ENCODE peak calls at places on chromosomes 7 and 10, in five cellular contexts. N, I, B, V and D are unnamed samples.
A peak's percentile ranks its signal among the peaks of the same experiment; 100 is the strongest.

GRCh38 chr10:7345717-7346116 is 65.1 kb downstream of the SFMBT2 start:
- DNase-seq in B (no peak), N (no peak), I (no peak), V (no peak), D (no peak)

GRCh38 chr7:45457591-45457990 is 116.6 kb upstream of the ADCY1 start:
- DNase-seq in B (no peak), I (no peak), N (no peak), V (no peak), D (no peak)

GRCh38 chr7:126979722-126980121 is 273.0 kb downstream of the GRM8 start:
- DNase-seq in N (no peak), I (no peak), V (no peak), B (no peak), D (no peak)

GRCh38 chr7:143003393-143004051 is 23.4 kb downstream of the OR9A2 start:
- DNase-seq in V (no peak), B (peak; percentile 44), I (peak; percentile 24), N (no peak), D (no peak)

GRCh38 chr7:97971990-97972943 is 17.7 kb downstream of the OCM2 start:
- DNase-seq in V (peak; percentile 90), I (peak; percentile 41), B (peak; percentile 57), N (no peak), D (peak; percentile 32)

GRCh38 chr7:113179313-113179712 is 61.0 kb upstream of the SMIM30 start:
- DNase-seq in B (peak; percentile 19), V (no peak), N (no peak), I (no peak), D (no peak)

GRCh38 chr7:6237002-6237401 is 35.4 kb downstream of the CYTH3 start:
- DNase-seq in V (no peak), I (no peak), B (no peak), N (no peak), D (no peak)

GRCh38 chr7:157555308-157555707 is 218.5 kb downstream of the DNAJB6 start:
- DNase-seq in I (no peak), B (no peak), N (no peak), V (no peak), D (no peak)

GRCh38 chr7:44466300-44467216 is 23.9 kb downstream of the NUDCD3 start:
- DNase-seq in V (no peak), I (no peak), N (no peak), B (peak; percentile 76), D (no peak)

GRCh38 chr7:30252885-30253795 is 31.3 kb upstream of the ZNRF2 start:
- DNase-seq in B (no peak), N (no peak), I (no peak), V (peak; percentile 77), D (no peak)

GRCh38 chr10:98444314-98445006 is 2.3 kb downstream of the HPS1 start:
- DNase-seq in I (no peak), V (no peak), N (no peak), B (no peak), D (no peak)

GRCh38 chr7:74587435-74588126 is 69.9 kb upstream of the GTF2I start:
- DNase-seq in N (no peak), V (peak; percentile 84), B (peak; percentile 89), I (no peak), D (peak; percentile 78)

GRCh38 chr7:114414151-114415053 is at the start of gene FOXP2:
- DNase-seq in I (no peak), N (no peak), V (no peak), B (peak; percentile 48), D (no peak)

GRCh38 chr7:55305130-55305529 is 60.0 kb upstream of the LANCL2 start:
- DNase-seq in V (no peak), I (no peak), N (no peak), B (no peak), D (no peak)

GRCh38 chr7:65946895-65947294 is 35.1 kb downstream of the GUSB start:
- DNase-seq in N (no peak), I (peak; percentile 30), V (no peak), B (peak; percentile 37), D (peak; percentile 35)

GRCh38 chr10:119413738-119414611 is 128.5 kb downstream of the RGS10 start:
- DNase-seq in N (no peak), B (peak; percentile 99), V (no peak), I (no peak), D (no peak)

GRCh38 chr7:95427914-95428516 is 6.8 kb downstream of the PON2 start:
- DNase-seq in V (no peak), N (no peak), B (no peak), I (no peak), D (no peak)

DNA sequence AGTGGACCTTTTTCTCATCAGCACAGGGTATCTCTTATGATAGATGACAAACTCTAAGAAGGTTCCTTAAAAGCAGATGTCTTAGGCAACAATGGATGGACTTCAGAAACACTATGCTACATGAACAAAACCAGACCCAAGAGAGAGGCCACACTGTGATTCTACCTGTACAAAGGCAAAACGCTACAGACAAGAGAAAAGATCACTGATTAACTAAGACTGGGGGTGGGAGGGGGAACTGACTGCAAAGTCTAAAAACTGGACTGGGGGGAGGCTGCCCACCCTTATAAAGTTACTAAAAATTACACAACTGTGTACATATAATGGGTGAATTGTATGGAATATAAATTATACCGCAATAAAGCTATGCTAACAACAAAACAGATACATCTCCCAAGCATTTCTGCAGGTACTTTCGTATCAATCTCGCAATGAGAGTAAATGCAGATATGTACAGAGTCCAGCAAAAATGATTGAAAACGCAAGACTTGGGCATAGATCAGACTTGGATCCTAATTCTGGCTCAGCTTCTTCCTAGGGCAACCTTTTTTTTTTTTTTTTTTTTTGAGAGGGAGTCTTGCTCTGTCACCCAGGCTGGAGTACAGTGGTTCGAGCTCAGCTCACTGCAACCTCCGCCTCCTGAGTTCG is 179.7 kb downstream of the FAM107B start:
- DNase-seq in N (no peak), V (no peak), I (no peak), B (no peak), D (no peak)
- TF ChIP-seq CTCF in N (no peak), V (no peak), I (no peak), B (no peak), D (no peak)

DNA sequence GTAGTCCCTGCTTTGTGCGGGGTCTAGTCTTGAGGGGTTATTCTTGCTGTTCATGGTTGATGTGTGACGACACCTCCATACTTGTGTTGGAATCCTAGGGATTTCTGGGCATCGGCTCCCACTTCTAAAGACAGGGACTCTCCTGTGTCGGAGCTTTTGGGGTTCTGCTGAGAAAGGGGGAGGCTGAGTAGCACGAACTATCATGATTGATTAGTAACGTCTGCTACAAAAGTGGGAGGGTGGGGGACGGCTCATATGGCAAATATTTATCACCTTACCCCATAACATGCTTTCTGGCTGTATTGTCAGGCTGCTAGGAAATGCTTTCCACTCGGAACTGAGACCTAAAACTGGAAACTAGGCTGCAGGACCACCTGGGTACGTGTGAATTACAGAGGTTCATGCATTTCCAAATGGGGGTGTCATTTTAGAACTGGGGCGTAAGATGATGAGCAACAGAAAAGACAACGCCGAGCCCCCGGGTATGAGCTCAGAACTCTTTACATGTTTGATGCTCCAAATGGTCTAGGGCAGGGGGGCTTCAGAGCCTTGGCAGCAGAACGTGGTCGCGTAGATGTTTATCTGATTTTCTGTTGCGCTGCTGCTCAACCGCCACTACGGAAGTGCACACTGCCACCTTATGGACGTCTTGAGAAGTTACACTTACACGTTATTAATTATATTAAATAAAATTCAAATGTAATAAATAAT is 15.1 kb upstream of the NME8 start:
- DNase-seq in V (peak; percentile 51), N (no peak), B (peak; percentile 35), I (no peak), D (peak; percentile 2)
- H3K4me3 ChIP-seq in V (peak overlapping the region; percentile 43), N (no peak overlapping the region), B (no peak overlapping the region), I (no peak overlapping the region), D (no peak overlapping the region)

DNA sequence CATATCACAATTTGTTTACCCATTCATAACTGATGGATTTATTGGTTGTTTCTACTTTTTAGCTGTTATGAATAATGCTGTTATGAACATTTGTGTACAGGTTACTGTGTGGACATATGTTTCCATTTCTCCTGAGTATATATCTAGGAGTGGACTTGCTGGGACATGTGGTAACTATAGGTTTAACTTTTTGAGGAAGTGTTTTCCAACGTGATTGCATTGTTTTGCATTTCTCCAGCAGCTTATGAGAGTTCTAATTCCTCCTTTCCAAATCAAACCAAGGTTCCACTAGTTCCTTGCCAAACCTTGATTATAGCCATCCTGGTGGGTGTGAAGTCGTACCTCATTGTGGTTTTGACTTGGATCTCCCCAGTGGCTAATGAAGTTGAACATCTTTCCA is 2.6 kb upstream of the PRF1 start:
- DNase-seq in N (no peak), B (no peak), I (no peak), V (no peak), D (no peak)
- TF ChIP-seq CTCF in N (no peak), B (no peak), I (no peak), V (no peak), D (no peak)

GRCh38 chr10:67612156-67612555 is 83.8 kb downstream of the CTNNA3 start:
- DNase-seq in I (no peak), B (no peak), N (no peak), V (no peak), D (no peak)

GRCh38 chr10:67612577-67613537 is 83.1 kb downstream of the CTNNA3 start:
- DNase-seq in N (no peak), B (peak; percentile 73), I (no peak), V (no peak), D (no peak)

GRCh38 chr10:67607472-67607871 is 88.5 kb downstream of the CTNNA3 start:
- DNase-seq in I (peak; percentile 53), V (no peak), N (no peak), B (peak; percentile 33), D (no peak)

GRCh38 chr10:67608001-67608400 is 88.0 kb downstream of the CTNNA3 start:
- DNase-seq in B (no peak), N (no peak), I (no peak), V (no peak), D (no peak)

DNA sequence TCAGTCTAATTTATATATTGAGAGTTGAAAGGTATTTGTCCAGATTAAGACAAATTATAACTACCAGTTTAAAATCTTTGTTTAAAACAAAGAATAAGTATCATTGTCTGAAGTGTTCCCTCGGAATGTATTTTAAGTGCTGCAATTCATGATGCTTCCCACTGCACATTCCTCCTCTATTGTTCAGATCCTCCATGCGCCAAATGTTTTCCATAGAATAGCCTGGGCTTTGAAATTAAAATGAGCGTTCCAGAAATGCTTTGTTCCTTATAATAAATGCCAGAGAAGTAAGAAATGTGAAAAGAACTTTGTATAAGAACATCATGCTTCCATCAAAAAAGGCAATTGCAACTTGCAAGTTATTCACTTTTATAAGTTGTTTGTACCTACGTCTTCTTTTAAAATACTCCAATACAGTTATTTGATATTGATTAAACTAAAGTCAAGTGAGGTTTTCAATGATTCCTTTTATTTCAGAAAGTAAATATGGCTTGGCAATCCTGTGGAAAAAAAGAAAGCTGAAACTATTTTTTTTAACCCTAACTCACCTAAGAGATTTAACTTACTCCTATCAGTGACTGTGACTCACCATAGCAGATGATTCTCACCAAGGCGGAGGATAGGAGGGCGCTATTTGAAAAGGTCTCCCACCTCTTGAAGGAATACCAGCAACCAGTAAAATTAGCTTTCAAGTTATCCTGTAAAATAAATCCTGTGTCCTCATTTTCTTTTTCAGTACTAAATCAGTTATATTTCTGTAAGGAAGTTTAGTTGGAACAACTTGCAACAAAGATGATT is 85.8 kb downstream of the CTNNA3 start:
- DNase-seq in B (peak; percentile 46), I (no peak), N (no peak), V (no peak), D (no peak)
- H3K4me3 ChIP-seq in B (no peak overlapping the region), I (no peak overlapping the region), N (no peak overlapping the region), V (no peak overlapping the region), D (no peak overlapping the region)

GRCh38 chr7:90595801-90596683 is at the start of gene CDK14:
- DNase-seq in V (peak; percentile 91), I (no peak), N (no peak), B (peak; percentile 53), D (no peak)
- TF ChIP-seq CTCF in V (peak; percentile 47), I (peak; percentile 84), N (no peak), B (peak; percentile 52), D (peak; percentile 40)